ENCODE peak calls at places on chromosomes 13 and 19, in four cellular contexts. U is posterior cingulate gyrus, Q is GM23248, P is renal cortical epithelial cell. M is an unnamed sample.

GRCh38 chr19:49555600-49556411 is 24.6 kb downstream of the NOSIP start:
- DNase-seq in U (no peak), Q (peak), P (no peak), M (peak)

GRCh38 chr19:39032164-39032918 is at the start of gene FBXO27:
- DNase-seq in U (peak), Q (peak), P (peak), M (no peak)

GRCh38 chr19:7441468-7442146 is 47.2 kb downstream of the PEX11G start:
- DNase-seq in U (peak), Q (no peak), P (no peak), M (no peak)

GRCh38 chr19:38361633-38362075 is 12.7 kb upstream of the PSMD8 start:
- DNase-seq in U (peak), Q (peak), P (peak), M (peak)

GRCh38 chr13:51298812-51299211 is 40.7 kb upstream of the SERPINE3 start:
- DNase-seq in U (no peak), Q (peak), P (no peak), M (no peak)

GRCh38 chr19:20662421-20663105 is 1.2 kb upstream of the ZNF626 start:
- DNase-seq in U (no peak), Q (no peak), P (no peak), M (no peak)

GRCh38 chr13:48626077-48626449 is 27.7 kb upstream of the CYSLTR2 start:
- DNase-seq in U (no peak), Q (no peak), P (peak), M (no peak)

GRCh38 chr13:86476656-86477055 is 677.4 kb upstream of the SLITRK6 start:
- DNase-seq in U (no peak), Q (no peak), P (no peak), M (no peak)

GRCh38 chr13:66224644-66225043 is 1005.5 kb downstream of the PCDH9 start:
- DNase-seq in U (no peak), Q (no peak), P (no peak), M (no peak)

GRCh38 chr13:51397262-51397933 is 55.4 kb downstream of the INTS6 start:
- DNase-seq in U (no peak), Q (peak), P (peak), M (no peak)

GRCh38 chr13:23608704-23609413 is 38.6 kb downstream of the TNFRSF19 start:
- DNase-seq in U (no peak), Q (peak), P (peak), M (no peak)

GRCh38 chr19:36418287-36419001 is at the start of gene ZFP82:
- DNase-seq in U (peak), Q (peak), P (peak), M (peak)

M was measured in T-helper 1 cell.